ENCODE peak calls at places on chromosome 6, in seven cellular contexts. One of them, this sample, is unnamed.

GRCh38 chr6:119880840-119881239 is 531.3 kb upstream of the MAN1A1 start:
- DNase-seq in endothelial cell: no peak
- DNase-seq in ovary: no peak
- DNase-seq in foreskin keratinocyte: peak
- DNase-seq in heart right ventricle: no peak
- DNase-seq in OCI-LY7: no peak
- DNase-seq in nephron progenitor cell: no peak
- DNase-seq in this sample: no peak

GRCh38 chr6:30685977-30686907 is at the start of gene PPP1R18:
- DNase-seq in foreskin keratinocyte: peak
- DNase-seq in nephron progenitor cell: peak
- DNase-seq in OCI-LY7: peak
- DNase-seq in endothelial cell: peak
- DNase-seq in heart right ventricle: peak
- DNase-seq in ovary: peak
- DNase-seq in this sample: peak

GRCh38 chr6:104940881-104941693 is 15.8 kb upstream of the LIN28B start:
- DNase-seq in ovary: peak
- DNase-seq in OCI-LY7: no peak
- DNase-seq in nephron progenitor cell: peak
- DNase-seq in foreskin keratinocyte: no peak
- DNase-seq in heart right ventricle: peak
- DNase-seq in endothelial cell: peak
- DNase-seq in this sample: peak

GRCh38 chr6:149013932-149014331 is 267.1 kb downstream of the UST start:
- DNase-seq in nephron progenitor cell: no peak
- DNase-seq in foreskin keratinocyte: no peak
- DNase-seq in endothelial cell: no peak
- DNase-seq in OCI-LY7: no peak
- DNase-seq in heart right ventricle: no peak
- DNase-seq in ovary: no peak
- DNase-seq in this sample: no peak

GRCh38 chr6:138654715-138655634 is 118.6 kb upstream of the CCDC28A start:
- DNase-seq in OCI-LY7: no peak
- DNase-seq in heart right ventricle: no peak
- DNase-seq in nephron progenitor cell: no peak
- DNase-seq in endothelial cell: no peak
- DNase-seq in foreskin keratinocyte: no peak
- DNase-seq in ovary: no peak
- DNase-seq in this sample: no peak

GRCh38 chr6:74343804-74344203 is 647.8 kb downstream of the CD109 start:
- DNase-seq in ovary: no peak
- DNase-seq in OCI-LY7: no peak
- DNase-seq in heart right ventricle: no peak
- DNase-seq in endothelial cell: no peak
- DNase-seq in foreskin keratinocyte: no peak
- DNase-seq in nephron progenitor cell: no peak
- DNase-seq in this sample: no peak

GRCh38 chr6:25035451-25036435 is 100.0 kb upstream of the RIPOR2 start:
- DNase-seq in OCI-LY7: peak
- DNase-seq in nephron progenitor cell: no peak
- DNase-seq in ovary: no peak
- DNase-seq in heart right ventricle: no peak
- DNase-seq in foreskin keratinocyte: no peak
- DNase-seq in endothelial cell: no peak
- DNase-seq in this sample: no peak

GRCh38 chr6:33670086-33670660 is 41.3 kb downstream of the UQCC2 start:
- DNase-seq in nephron progenitor cell: no peak
- DNase-seq in OCI-LY7: no peak
- DNase-seq in heart right ventricle: no peak
- DNase-seq in ovary: no peak
- DNase-seq in endothelial cell: no peak
- DNase-seq in foreskin keratinocyte: no peak
- DNase-seq in this sample: no peak

GRCh38 chr6:101435028-101435427 is 41.5 kb downstream of the GRIK2 start:
- DNase-seq in heart right ventricle: no peak
- DNase-seq in foreskin keratinocyte: no peak
- DNase-seq in nephron progenitor cell: no peak
- DNase-seq in OCI-LY7: no peak
- DNase-seq in endothelial cell: no peak
- DNase-seq in ovary: no peak
- DNase-seq in this sample: no peak

GRCh38 chr6:44653761-44654218 is 266.3 kb downstream of the CDC5L start:
- DNase-seq in OCI-LY7: no peak
- DNase-seq in endothelial cell: no peak
- DNase-seq in foreskin keratinocyte: no peak
- DNase-seq in heart right ventricle: no peak
- DNase-seq in nephron progenitor cell: peak
- DNase-seq in ovary: no peak
- DNase-seq in this sample: no peak

GRCh38 chr6:150894935-150895686 is 29.6 kb downstream of the MTHFD1L start:
- DNase-seq in nephron progenitor cell: no peak
- DNase-seq in endothelial cell: no peak
- DNase-seq in ovary: no peak
- DNase-seq in foreskin keratinocyte: no peak
- DNase-seq in OCI-LY7: no peak
- DNase-seq in heart right ventricle: no peak
- DNase-seq in this sample: no peak

GRCh38 chr6:128569737-128570438 is 49.5 kb upstream of the PTPRK start:
- DNase-seq in endothelial cell: no peak
- DNase-seq in foreskin keratinocyte: peak
- DNase-seq in OCI-LY7: no peak
- DNase-seq in heart right ventricle: no peak
- DNase-seq in ovary: no peak
- DNase-seq in nephron progenitor cell: no peak
- DNase-seq in this sample: no peak

GRCh38 chr6:81831274-81831673 is 78.8 kb upstream of the TENT5A start:
- DNase-seq in ovary: no peak
- DNase-seq in nephron progenitor cell: no peak
- DNase-seq in OCI-LY7: no peak
- DNase-seq in endothelial cell: no peak
- DNase-seq in foreskin keratinocyte: no peak
- DNase-seq in heart right ventricle: no peak
- DNase-seq in this sample: no peak

GRCh38 chr6:74249658-74250057 is 553.7 kb downstream of the CD109 start:
- DNase-seq in heart right ventricle: no peak
- DNase-seq in endothelial cell: no peak
- DNase-seq in ovary: no peak
- DNase-seq in OCI-LY7: no peak
- DNase-seq in nephron progenitor cell: no peak
- DNase-seq in foreskin keratinocyte: peak
- DNase-seq in this sample: no peak

GRCh38 chr6:79612918-79613317 is 18.2 kb upstream of the SH3BGRL2 start:
- DNase-seq in ovary: no peak
- DNase-seq in heart right ventricle: no peak
- DNase-seq in OCI-LY7: no peak
- DNase-seq in nephron progenitor cell: no peak
- DNase-seq in endothelial cell: no peak
- DNase-seq in foreskin keratinocyte: no peak
- DNase-seq in this sample: no peak

GRCh38 chr6:4593891-4594445 is 182.2 kb upstream of the CDYL start:
- DNase-seq in OCI-LY7: no peak
- DNase-seq in ovary: no peak
- DNase-seq in heart right ventricle: no peak
- DNase-seq in endothelial cell: no peak
- DNase-seq in nephron progenitor cell: no peak
- DNase-seq in foreskin keratinocyte: no peak
- DNase-seq in this sample: no peak

GRCh38 chr6:170423030-170423429 is 116.5 kb downstream of the FAM120B start:
- DNase-seq in heart right ventricle: no peak
- DNase-seq in endothelial cell: peak
- DNase-seq in OCI-LY7: no peak
- DNase-seq in nephron progenitor cell: peak
- DNase-seq in ovary: no peak
- DNase-seq in foreskin keratinocyte: no peak
- DNase-seq in this sample: no peak

GRCh38 chr6:149354009-149354408 is 36.5 kb downstream of the TAB2 start:
- DNase-seq in OCI-LY7: no peak
- DNase-seq in ovary: no peak
- DNase-seq in nephron progenitor cell: no peak
- DNase-seq in heart right ventricle: no peak
- DNase-seq in foreskin keratinocyte: no peak
- DNase-seq in endothelial cell: no peak
- DNase-seq in this sample: no peak

GRCh38 chr6:45438156-45438555 is 60.4 kb upstream of the SUPT3H start:
- DNase-seq in OCI-LY7: no peak
- DNase-seq in ovary: no peak
- DNase-seq in heart right ventricle: no peak
- DNase-seq in nephron progenitor cell: no peak
- DNase-seq in foreskin keratinocyte: no peak
- DNase-seq in endothelial cell: no peak
- DNase-seq in this sample: no peak

DNA sequence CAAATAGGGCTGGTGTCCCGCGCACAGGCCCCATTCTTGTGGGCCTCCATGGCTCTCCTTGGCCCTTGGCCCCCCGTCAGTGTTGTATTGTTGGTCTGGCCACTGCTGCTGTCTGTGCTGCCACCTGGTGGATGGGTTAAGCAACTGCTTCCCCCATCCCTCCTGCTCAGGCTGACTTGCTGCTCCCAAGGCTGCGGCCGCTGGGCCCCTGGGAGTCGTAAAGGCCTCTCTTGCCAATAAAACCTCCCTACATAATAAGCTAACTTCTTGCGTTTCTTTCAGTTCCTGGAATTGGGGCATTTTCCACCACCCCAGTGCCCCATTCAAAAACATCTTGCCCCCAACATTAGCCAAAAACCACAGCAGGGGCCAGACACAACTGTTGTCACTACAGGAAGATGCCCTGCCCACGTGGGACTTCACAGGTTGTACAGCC is 27.1 kb downstream of the CD83 start:
- DNase-seq in OCI-LY7: peak
- DNase-seq in heart right ventricle: peak
- DNase-seq in endothelial cell: peak
- DNase-seq in nephron progenitor cell: peak
- DNase-seq in foreskin keratinocyte: no peak
- DNase-seq in ovary: peak
- DNase-seq in this sample: peak
- TF ChIP-seq CTCF in OCI-LY7: peak
- TF ChIP-seq CTCF in heart right ventricle: peak
- TF ChIP-seq CTCF in endothelial cell: peak
- TF ChIP-seq CTCF in nephron progenitor cell: peak
- TF ChIP-seq CTCF in foreskin keratinocyte: peak
- TF ChIP-seq CTCF in ovary: peak
- TF ChIP-seq CTCF in this sample: peak

DNA sequence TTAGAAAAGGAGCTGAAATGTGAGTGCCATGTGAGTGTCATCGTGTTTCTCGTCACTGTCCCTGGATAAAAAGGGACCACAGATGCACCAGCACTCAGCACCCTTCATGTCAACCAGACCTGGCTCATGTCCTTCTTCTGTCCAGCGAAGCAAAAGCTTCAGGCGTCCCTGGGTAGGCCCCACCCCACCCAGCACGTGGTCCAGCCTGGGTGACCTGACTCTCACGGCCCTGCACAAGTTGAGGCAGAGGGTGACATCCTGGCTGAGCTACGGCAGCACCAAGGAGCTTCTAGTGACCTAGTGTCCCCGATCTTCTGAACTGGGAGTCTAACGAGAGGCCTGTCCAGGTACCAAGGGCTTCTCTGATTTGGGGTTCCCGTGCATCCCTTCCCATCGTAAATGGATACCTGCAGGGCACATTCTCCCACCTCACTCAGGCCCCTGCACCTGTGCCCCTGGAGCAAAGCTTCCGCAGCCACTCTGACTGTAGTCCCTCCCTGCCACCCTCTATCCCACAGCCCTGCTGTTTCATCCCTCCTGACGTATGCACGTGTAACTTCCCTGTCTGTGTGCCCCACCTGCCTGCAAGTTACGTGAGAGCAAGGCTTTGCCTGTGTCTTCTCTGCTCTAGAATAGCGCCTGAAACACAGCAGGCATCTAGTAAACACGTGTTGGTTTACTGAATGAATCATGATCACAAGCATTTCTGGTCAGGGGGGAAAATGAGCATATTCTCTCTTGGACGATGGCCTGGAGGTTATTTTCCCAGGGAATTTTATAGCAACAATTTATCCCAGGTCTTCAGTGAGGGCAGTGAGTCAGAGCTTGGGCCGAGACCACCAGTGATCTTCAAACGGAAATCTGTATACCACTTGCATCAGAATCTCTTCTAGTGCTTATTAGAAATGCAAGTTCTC is 38.0 kb downstream of the PSMG4 start:
- DNase-seq in OCI-LY7: no peak
- DNase-seq in nephron progenitor cell: no peak
- DNase-seq in ovary: no peak
- DNase-seq in foreskin keratinocyte: no peak
- DNase-seq in endothelial cell: no peak
- DNase-seq in heart right ventricle: no peak
- DNase-seq in this sample: no peak
- TF ChIP-seq CTCF in OCI-LY7: no peak
- TF ChIP-seq CTCF in nephron progenitor cell: no peak
- TF ChIP-seq CTCF in ovary: no peak
- TF ChIP-seq CTCF in foreskin keratinocyte: no peak
- TF ChIP-seq CTCF in endothelial cell: no peak
- TF ChIP-seq CTCF in heart right ventricle: no peak
- TF ChIP-seq CTCF in this sample: no peak

DNA sequence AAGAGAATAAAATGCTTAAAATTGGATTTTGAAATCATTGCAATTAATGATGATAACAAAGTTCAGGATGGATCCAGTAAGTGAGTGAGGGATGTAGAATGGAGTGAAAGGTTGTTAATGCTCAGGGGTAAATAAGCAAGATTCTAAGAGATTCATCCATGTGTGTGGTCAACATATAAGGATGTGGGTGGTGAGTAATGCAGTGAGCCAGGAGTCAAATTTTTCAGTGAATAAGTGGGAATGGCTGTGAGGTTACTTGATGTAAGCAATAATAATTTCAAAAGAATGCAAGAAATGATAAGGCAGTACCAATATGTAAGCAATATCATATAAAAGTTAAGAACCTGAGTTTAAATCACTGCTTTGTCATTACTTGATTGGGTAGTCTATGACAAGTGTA is 207.5 kb upstream of the ADGRB3 start:
- DNase-seq in foreskin keratinocyte: peak
- DNase-seq in OCI-LY7: no peak
- DNase-seq in heart right ventricle: no peak
- DNase-seq in nephron progenitor cell: no peak
- DNase-seq in endothelial cell: no peak
- DNase-seq in ovary: no peak
- DNase-seq in this sample: no peak
- TF ChIP-seq CTCF in foreskin keratinocyte: no peak
- TF ChIP-seq CTCF in OCI-LY7: no peak
- TF ChIP-seq CTCF in heart right ventricle: no peak
- TF ChIP-seq CTCF in nephron progenitor cell: no peak
- TF ChIP-seq CTCF in endothelial cell: no peak
- TF ChIP-seq CTCF in ovary: no peak
- TF ChIP-seq CTCF in this sample: no peak

DNA sequence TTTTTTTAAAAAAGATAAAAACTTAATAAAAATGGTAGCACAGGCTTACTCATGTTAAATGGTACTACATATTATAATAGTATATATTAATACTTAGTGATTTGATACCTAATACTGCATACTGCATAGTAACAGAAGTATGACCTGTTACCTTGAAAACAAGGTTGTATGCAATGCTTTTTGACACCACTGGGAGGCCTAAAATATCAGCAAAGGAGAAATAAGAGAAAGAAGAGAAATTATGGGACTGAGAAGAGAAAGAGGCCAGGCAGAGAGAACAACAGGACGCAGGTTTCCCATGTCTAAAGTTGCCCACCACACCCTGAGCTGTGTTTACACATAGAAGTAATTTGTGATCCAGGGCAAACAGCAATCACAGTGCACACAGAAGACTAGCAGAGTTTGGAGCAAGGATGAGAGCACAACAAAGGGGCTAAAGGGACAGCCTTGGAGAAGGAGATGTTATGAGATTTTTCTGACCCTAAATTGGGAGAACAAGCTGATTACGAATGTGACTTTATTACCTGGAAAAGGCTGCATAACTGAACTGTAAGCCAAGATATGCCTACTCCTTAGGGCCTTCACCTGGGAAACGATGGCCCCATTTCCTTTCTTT is 73.2 kb downstream of the ROS1 start:
- DNase-seq in endothelial cell: no peak
- DNase-seq in OCI-LY7: peak
- DNase-seq in heart right ventricle: no peak
- DNase-seq in foreskin keratinocyte: peak
- DNase-seq in nephron progenitor cell: no peak
- DNase-seq in ovary: no peak
- DNase-seq in this sample: no peak
- TF ChIP-seq CTCF in endothelial cell: peak
- TF ChIP-seq CTCF in OCI-LY7: peak
- TF ChIP-seq CTCF in heart right ventricle: no peak
- TF ChIP-seq CTCF in foreskin keratinocyte: peak
- TF ChIP-seq CTCF in nephron progenitor cell: peak
- TF ChIP-seq CTCF in ovary: no peak
- TF ChIP-seq CTCF in this sample: peak